ENCODE peak calls at places on chromosome 19, in five cellular contexts. S is GM12878, L is K562, O is H1, I is HepG2. H is an unnamed sample.

GRCh38 chr19:14023404-14024235 is 4.3 kb upstream of the RLN3 start:
- DNase-seq in L (peak), I (peak), O (peak), S (no peak), H (peak)

GRCh38 chr19:29504454-29504853 is 21.3 kb upstream of the VSTM2B start:
- DNase-seq in I (no peak), L (no peak), O (no peak), S (no peak), H (no peak)

GRCh38 chr19:58572818-58573657 is at the start of gene MZF1:
- DNase-seq in L (peak), O (peak), S (peak), I (peak), H (peak)

GRCh38 chr19:41332000-41332399 is 21.7 kb downstream of the TGFB1 start:
- DNase-seq in O (no peak), I (no peak), S (no peak), L (no peak), H (no peak)

GRCh38 chr19:16023558-16023915 is 52.8 kb upstream of the TPM4 start:
- DNase-seq in L (no peak), I (no peak), O (no peak), S (no peak), H (no peak)

GRCh38 chr19:42284641-42285341 is 15.7 kb downstream of the CIC start:
- DNase-seq in I (no peak), S (no peak), L (no peak), O (no peak), H (no peak)

GRCh38 chr19:17931532-17932191 is 1.2 kb upstream of the CCDC124 start:
- DNase-seq in S (no peak), O (peak), I (no peak), L (peak), H (peak)

GRCh38 chr19:14558370-14559066 is 13.3 kb downstream of the NDUFB7 start:
- DNase-seq in S (no peak), O (no peak), L (no peak), I (no peak), H (no peak)

GRCh38 chr19:4379383-4380253 is 20.7 kb downstream of the SH3GL1 start:
- DNase-seq in S (peak), I (no peak), L (no peak), O (no peak), H (no peak)

GRCh38 chr19:41934849-41935374 is 6.7 kb upstream of the ERFL start:
- DNase-seq in I (peak), S (no peak), O (peak), L (peak), H (peak)

GRCh38 chr19:43675269-43675879 is 5.4 kb upstream of the PLAUR start:
- DNase-seq in S (peak), O (no peak), L (no peak), I (no peak), H (no peak)

GRCh38 chr19:41426952-41427646 is at the start of gene B3GNT8:
- DNase-seq in I (peak), O (peak), S (no peak), L (peak), H (peak)

GRCh38 chr19:10533656-10534386 is 9.9 kb upstream of the ATG4D start:
- DNase-seq in S (no peak), I (no peak), O (no peak), L (no peak), H (no peak)

GRCh38 chr19:42352216-42352892 is 26.9 kb downstream of the MEGF8 start:
- DNase-seq in I (no peak), L (no peak), O (no peak), S (no peak), H (no peak)

GRCh38 chr19:58170860-58171259 is 12.0 kb upstream of the ZNF274 start:
- DNase-seq in O (no peak), I (no peak), L (no peak), S (no peak), H (no peak)

GRCh38 chr19:4620675-4621074 is 18.6 kb upstream of the TNFAIP8L1 start:
- DNase-seq in L (no peak), O (no peak), I (no peak), S (no peak), H (no peak)

GRCh38 chr19:12802267-12803106 is 618 bp downstream of the THSD8 start:
- DNase-seq in O (no peak), S (no peak), L (no peak), I (no peak), H (no peak)

GRCh38 chr19:4454952-4455738 is 2.4 kb downstream of the UBXN6 start:
- DNase-seq in O (no peak), I (no peak), S (no peak), L (peak), H (no peak)

GRCh38 chr19:15293751-15294505 is 38.4 kb downstream of the BRD4 start:
- DNase-seq in L (no peak), S (no peak), I (no peak), O (no peak), H (no peak)

GRCh38 chr19:2048104-2048958 is 2.7 kb downstream of the MKNK2 start:
- DNase-seq in S (no peak), O (no peak), I (no peak), L (no peak), H (no peak)

GRCh38 chr19:6066661-6067646 is 43.3 kb downstream of the RFX2 start:
- DNase-seq in O (no peak), I (peak), L (peak), S (no peak), H (peak)

GRCh38 chr19:38434549-38435051 is 1.1 kb downstream of the RYR1 start:
- DNase-seq in O (no peak), S (no peak), L (peak), I (no peak), H (peak)
- TF ChIP-seq SP1 in O (no peak), S (no peak), L (no peak), I (no peak), H (peak)

DNA sequence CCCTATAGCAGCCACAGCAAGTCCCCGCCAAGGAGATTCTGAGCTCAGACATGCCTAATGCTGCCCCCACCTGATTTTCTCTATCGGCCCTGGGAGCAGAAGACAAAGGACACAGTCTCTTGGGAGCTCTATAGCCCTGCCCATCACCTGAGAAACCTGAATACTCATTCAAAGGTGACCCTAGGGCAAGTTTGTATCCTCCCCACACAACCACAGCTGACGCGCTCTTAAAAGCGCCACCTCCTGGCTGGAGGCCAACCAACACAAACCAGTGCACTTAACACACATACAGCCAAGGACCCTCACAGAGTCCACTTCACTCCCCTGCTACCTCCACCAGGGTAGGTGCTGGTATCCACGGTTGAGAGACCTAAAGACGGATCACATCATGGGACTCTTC is 8.8 kb upstream of the IGFL4 start:
- DNase-seq in I (no peak), L (no peak), O (peak), S (no peak), H (peak)
- TF ChIP-seq ATF2 in I (no peak), L (no peak), O (no peak), S (no peak), H (no peak)

DNA sequence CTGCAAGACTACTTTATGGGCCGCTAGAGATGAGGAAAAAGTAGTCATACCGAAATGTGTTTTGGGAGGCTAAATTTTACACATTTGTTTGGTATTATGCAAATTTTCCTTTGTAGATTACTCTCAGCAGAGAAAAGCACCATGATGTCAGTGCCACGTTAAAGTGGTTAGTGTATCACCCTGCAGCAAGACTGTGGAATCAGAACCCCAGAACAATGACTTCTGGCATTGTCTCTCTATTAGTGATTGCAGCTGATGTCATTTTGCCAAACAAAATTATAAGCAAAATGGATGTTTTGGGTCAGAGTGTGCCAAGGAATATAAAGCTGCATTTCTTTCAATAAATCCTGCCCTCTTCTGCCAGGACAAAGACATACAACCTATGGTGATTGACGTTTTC is 53.7 kb upstream of the TSHZ3 start:
- DNase-seq in L (no peak), S (no peak), I (no peak), O (no peak), H (no peak)
- TF ChIP-seq SP1 in L (no peak), S (no peak), I (no peak), O (no peak), H (no peak)

DNA sequence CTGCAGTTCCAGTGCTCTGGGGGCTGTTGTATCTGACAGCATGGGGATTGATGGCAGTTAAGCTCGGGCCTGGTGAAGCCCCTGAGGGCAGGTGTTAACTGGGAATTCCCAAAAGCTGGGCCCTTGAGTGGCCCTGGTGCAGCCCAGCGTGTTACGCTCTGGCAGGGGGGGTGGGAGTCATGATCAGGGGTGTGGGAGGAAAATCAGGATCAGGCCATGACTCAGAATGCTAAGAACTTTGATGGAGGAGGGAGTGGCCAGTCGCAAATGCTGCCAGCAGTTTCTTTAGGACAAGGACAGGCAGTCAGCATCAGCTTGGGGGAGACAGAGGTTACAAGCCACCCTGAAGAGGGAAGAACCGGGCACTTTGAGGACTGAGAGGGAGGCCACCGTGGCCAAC is 19.6 kb downstream of the AP2A1 start:
- DNase-seq in L (peak), I (no peak), S (no peak), O (no peak), H (no peak)
- TF ChIP-seq ATF2 in L (no peak), I (no peak), S (no peak), O (no peak), H (no peak)

DNA sequence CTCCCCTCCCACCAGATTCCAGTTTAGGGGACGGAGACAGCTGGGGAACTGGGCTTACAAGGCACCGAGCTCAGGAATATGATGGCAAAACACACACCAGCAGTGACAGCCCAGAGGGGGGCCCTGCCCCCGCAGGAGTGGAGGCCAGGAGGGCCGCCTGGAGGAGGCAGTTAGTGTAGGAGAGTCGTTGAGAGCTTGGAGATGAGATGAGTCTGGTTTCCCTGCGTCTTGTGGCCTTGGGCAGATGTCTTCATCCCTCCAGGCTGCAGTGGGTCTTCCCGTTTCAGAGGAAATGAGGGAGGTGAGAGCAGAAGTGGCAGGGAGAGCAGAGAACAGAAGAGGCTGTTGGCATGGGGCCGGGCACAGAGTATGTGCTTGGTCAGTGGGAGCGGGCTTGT is 4.9 kb downstream of the CELF5 start:
- DNase-seq in O (no peak), I (no peak), S (no peak), L (no peak), H (no peak)
- TF ChIP-seq SP1 in O (no peak), I (no peak), S (no peak), L (no peak), H (no peak)

DNA sequence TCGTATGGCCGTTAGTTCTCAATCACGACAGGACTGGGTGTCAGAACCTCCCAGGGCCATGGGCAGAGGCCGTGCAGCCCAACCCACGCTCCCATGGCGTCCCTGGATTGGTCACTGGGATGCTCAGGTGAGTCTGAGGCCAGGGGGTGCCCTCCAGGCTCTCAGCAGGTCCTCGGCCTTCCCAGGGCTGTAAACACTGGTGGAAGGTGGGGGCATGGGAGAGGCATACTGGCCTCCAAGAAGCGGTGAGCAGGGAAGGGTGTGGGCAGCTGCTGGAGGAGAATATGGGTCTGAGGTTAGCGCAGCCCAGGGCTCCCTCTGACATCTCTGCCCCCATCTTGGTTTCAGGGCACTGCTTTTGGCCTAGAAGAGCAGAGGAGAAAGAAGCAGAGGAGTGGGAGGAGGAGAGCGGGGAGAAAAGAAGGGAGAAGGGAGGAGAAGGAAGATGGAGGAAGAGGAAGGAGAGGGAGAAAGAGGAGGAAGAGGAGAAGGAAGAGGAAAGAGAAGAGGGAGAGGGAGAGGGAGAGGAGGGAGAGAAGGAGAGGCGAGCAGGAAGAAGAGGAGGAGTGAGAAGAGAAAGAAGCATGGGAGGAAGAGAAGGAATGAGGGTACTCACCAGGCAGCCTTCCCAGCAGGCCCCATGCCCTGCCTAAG is 62.3 kb downstream of the CEBPG start:
- DNase-seq in I (no peak), L (no peak), O (no peak), S (no peak), H (no peak)
- TF ChIP-seq ATF2 in I (no peak), L (no peak), O (no peak), S (no peak), H (no peak)

DNA sequence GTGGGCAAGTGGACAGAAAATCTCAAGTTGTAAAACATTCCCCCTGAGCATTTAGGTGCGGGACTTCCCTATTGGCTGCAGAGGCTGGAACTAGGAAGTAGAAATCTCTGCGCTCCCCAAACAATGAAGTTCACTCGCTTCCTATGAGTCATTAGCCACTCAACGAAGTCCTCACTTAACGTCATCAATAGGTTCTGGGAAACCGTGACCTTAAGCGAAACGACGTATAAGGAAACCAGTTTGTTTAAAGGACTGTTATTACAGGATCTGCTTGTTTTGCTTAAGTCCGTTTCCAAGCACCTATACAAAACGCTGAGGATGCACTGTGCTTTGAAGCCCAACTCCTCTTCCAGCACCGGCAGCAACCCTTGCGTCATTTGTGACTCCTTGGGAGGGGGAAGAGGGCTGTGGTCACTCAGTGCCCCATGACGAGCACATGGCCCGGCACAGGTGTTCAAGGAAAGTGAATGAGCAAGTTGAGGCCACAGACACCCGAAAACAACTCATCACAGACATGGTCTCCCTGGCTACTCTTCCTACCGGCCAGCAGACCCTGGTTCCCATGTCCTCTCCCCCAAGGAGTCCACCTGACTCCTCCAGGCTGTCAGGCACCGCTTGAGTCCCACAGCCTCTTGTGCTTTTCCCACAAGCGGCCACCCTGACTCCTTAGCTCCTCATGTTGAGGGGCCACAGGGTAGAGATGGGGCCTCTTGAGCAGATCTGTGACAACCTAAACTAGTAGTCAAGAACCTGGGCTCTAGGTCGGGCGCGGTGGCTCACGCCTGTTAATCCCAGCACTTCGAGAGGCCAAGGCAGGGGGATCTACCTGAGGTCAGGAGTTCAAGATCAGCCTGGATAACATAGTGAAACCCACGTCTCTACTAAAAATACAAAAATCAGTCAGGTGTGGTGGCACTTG is 4.8 kb downstream of the RPS16 start:
- DNase-seq in L (peak), I (peak), O (no peak), S (no peak), H (no peak)
- TF ChIP-seq SP1 in L (peak), I (no peak), O (no peak), S (no peak), H (no peak)

GRCh38 chr19:45477713-45478453 is 10.1 kb downstream of the FOSB start:
- DNase-seq in S (no peak), O (no peak), I (no peak), L (peak), H (no peak)
- TF ChIP-seq ATF2 in S (no peak), O (no peak), I (no peak), L (no peak), H (no peak)

GRCh38 chr19:23525265-23525862 is 130.1 kb upstream of the ZNF91 start:
- DNase-seq in S (no peak), L (no peak), O (no peak), I (peak), H (no peak)

GRCh38 chr19:23531231-23531790 is 136.0 kb upstream of the ZNF91 start:
- DNase-seq in S (no peak), I (no peak), L (no peak), O (no peak), H (no peak)

GRCh38 chr19:23527797-23528196 is 132.5 kb upstream of the ZNF91 start:
- DNase-seq in I (no peak), O (no peak), L (no peak), S (peak), H (no peak)

GRCh38 chr19:23526302-23526701 is 131.0 kb upstream of the ZNF91 start:
- DNase-seq in L (no peak), S (no peak), I (no peak), O (no peak), H (no peak)

DNA sequence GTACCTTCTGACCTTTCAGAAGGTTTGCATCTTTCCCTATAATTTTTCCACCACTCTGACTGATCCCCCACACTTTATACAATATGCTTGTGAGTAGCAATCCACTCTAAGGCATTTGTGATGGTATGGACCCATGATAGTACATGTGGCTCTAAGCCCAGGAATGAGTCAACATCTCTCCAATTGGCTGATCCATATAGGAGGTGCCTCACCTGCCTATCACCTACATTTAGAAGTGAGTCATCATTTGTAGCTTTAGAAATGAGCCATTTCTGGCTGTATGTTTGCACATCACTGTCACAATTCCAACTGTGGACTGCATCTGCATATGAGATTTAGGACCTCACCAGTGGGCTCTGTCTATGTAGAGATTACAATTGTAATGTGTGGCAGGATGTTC is 133.1 kb upstream of the ZNF91 start:
- DNase-seq in O (no peak), S (no peak), L (no peak), I (no peak), H (no peak)
- TF ChIP-seq SP1 in O (no peak), S (no peak), L (no peak), I (no peak), H (no peak)